ENCODE peak calls at places on chromosomes 2 and 18, in ten cellular contexts. K is tibial artery; C is SHP77; H is H9; Y is small intestine; B is NCI-H460; O is COR-L47; Z is NCI-H526; F is stimulated activated CD4-positive, alpha-beta T cell treated with anti-CD3 and anti-CD28 coated beads, Interleukin-1b, Interleukin-23, amount 100 ng/mL, for 24 hours; Q is G401. L is an unnamed sample.

GRCh38 chr2:160257015-160257741 is 57.1 kb upstream of the ITGB6 start:
- DNase-seq in Z (no peak), K (no peak), Q (no peak), H (no peak), F (no peak), O (no peak), Y (peak), B (no peak), C (no peak), L (no peak)

GRCh38 chr18:50659091-50660003 is 99.5 kb downstream of the MAPK4 start:
- DNase-seq in Z (no peak), C (no peak), Y (no peak), K (no peak), F (no peak), H (no peak), Q (peak), O (no peak), B (peak), L (no peak)

GRCh38 chr2:159913897-159914296 is 115.9 kb upstream of the CD302 start:
- DNase-seq in F (no peak), Q (no peak), O (no peak), H (no peak), Y (no peak), K (no peak), C (no peak), Z (no peak), B (no peak), L (no peak)

GRCh38 chr2:233063269-233063975 is 3.3 kb downstream of the INPP5D start:
- DNase-seq in C (no peak), H (peak), B (no peak), F (no peak), Z (peak), Q (no peak), Y (no peak), K (no peak), O (no peak), L (peak)

GRCh38 chr2:449246-450067 is 161.6 kb upstream of the ALKAL2 start:
- DNase-seq in Z (no peak), F (no peak), B (no peak), O (no peak), H (peak), K (no peak), Y (no peak), C (peak), Q (no peak), L (no peak)

GRCh38 chr2:7660816-7661215 is 743.6 kb downstream of the RNF144A start:
- DNase-seq in Q (no peak), C (no peak), H (no peak), B (no peak), Z (no peak), Y (no peak), O (no peak), K (no peak), F (no peak), L (no peak)

GRCh38 chr18:62420151-62420512 is 95.0 kb downstream of the TNFRSF11A start:
- DNase-seq in Q (no peak), B (no peak), K (no peak), Z (no peak), F (no peak), H (no peak), Y (peak), O (no peak), C (no peak), L (no peak)

GRCh38 chr18:54149078-54149697 is 75.3 kb downstream of the MBD2 start:
- DNase-seq in Q (no peak), Z (no peak), B (peak), C (no peak), O (no peak), H (no peak), F (peak), K (peak), Y (no peak), L (no peak)

GRCh38 chr2:215531284-215531683 is 95.4 kb upstream of the FN1 start:
- DNase-seq in F (no peak), O (no peak), Z (no peak), K (no peak), B (peak), Q (no peak), Y (no peak), C (no peak), H (no peak), L (no peak)

GRCh38 chr2:193584001-193584400 is 1389.3 kb upstream of the TMEFF2 start:
- DNase-seq in Q (no peak), Y (peak), O (peak), B (peak), Z (peak), K (no peak), C (peak), F (no peak), H (peak), L (no peak)

GRCh38 chr2:222756362-222756831 is 84.9 kb downstream of the MOGAT1 start:
- DNase-seq in Z (no peak), C (no peak), Q (no peak), F (no peak), O (no peak), K (no peak), H (no peak), B (no peak), Y (no peak), L (no peak)

GRCh38 chr2:61011649-61012048 is 5.9 kb upstream of the PEX13 start:
- DNase-seq in B (no peak), H (no peak), O (no peak), Q (no peak), K (peak), C (no peak), F (no peak), Z (no peak), Y (no peak), L (no peak)

GRCh38 chr2:185130685-185131084 is 532.4 kb downstream of the ZNF804A start:
- DNase-seq in C (no peak), H (no peak), B (no peak), Y (no peak), K (no peak), O (no peak), Q (no peak), Z (no peak), F (no peak), L (no peak)